ENCODE peak calls at places on chromosomes 16 and 17, in seven cellular contexts. One of them, this sample, is unnamed.
A peak's percentile ranks its signal among the peaks of the same experiment; 100 is the strongest.

GRCh38 chr17:70278846-70279465 is 109.6 kb downstream of the KCNJ2 start:
- DNase-seq in kidney: no peak
- DNase-seq in MM.1S: no peak
- DNase-seq in right cardiac atrium: no peak
- DNase-seq in ascending aorta: no peak
- DNase-seq in esophagus squamous epithelium: no peak
- DNase-seq in colonic mucosa: no peak
- DNase-seq in this sample: no peak

GRCh38 chr17:6638046-6638908 is 2.2 kb downstream of the KIAA0753 start:
- DNase-seq in kidney: no peak
- DNase-seq in MM.1S: no peak
- DNase-seq in right cardiac atrium: peak; percentile 54
- DNase-seq in ascending aorta: no peak
- DNase-seq in esophagus squamous epithelium: no peak
- DNase-seq in colonic mucosa: no peak
- DNase-seq in this sample: no peak

GRCh38 chr17:35243459-35244204 is 760 bp downstream of the SLFN5 start:
- DNase-seq in kidney: peak; percentile 78
- DNase-seq in MM.1S: peak; percentile 15
- DNase-seq in right cardiac atrium: peak; percentile 70
- DNase-seq in ascending aorta: peak; percentile 48
- DNase-seq in esophagus squamous epithelium: no peak
- DNase-seq in colonic mucosa: peak; percentile 34
- DNase-seq in this sample: peak; percentile 47

GRCh38 chr16:83967091-83967490 is 953 bp upstream of the NECAB2 start:
- DNase-seq in kidney: no peak
- DNase-seq in MM.1S: no peak
- DNase-seq in right cardiac atrium: no peak
- DNase-seq in ascending aorta: no peak
- DNase-seq in esophagus squamous epithelium: no peak
- DNase-seq in colonic mucosa: no peak
- DNase-seq in this sample: no peak

GRCh38 chr16:1289480-1289872 is 20.0 kb upstream of the UBE2I start:
- DNase-seq in kidney: no peak
- DNase-seq in MM.1S: no peak
- DNase-seq in right cardiac atrium: peak; percentile 32
- DNase-seq in ascending aorta: no peak
- DNase-seq in esophagus squamous epithelium: no peak
- DNase-seq in colonic mucosa: no peak
- DNase-seq in this sample: no peak

GRCh38 chr17:3574231-3574630 is 16.6 kb upstream of the TRPV3 start:
- DNase-seq in kidney: peak; percentile 48
- DNase-seq in MM.1S: no peak
- DNase-seq in right cardiac atrium: no peak
- DNase-seq in ascending aorta: no peak
- DNase-seq in esophagus squamous epithelium: no peak
- DNase-seq in colonic mucosa: no peak
- DNase-seq in this sample: no peak

GRCh38 chr16:83682126-83682857 is 125.5 kb upstream of the HSBP1 start:
- DNase-seq in kidney: no peak
- DNase-seq in MM.1S: no peak
- DNase-seq in right cardiac atrium: no peak
- DNase-seq in ascending aorta: no peak
- DNase-seq in esophagus squamous epithelium: no peak
- DNase-seq in colonic mucosa: no peak
- DNase-seq in this sample: no peak

GRCh38 chr17:17032131-17032692 is 10.0 kb upstream of the MPRIP start:
- DNase-seq in kidney: peak; percentile 89
- DNase-seq in MM.1S: no peak
- DNase-seq in right cardiac atrium: peak; percentile 89
- DNase-seq in ascending aorta: no peak
- DNase-seq in esophagus squamous epithelium: no peak
- DNase-seq in colonic mucosa: peak; percentile 49
- DNase-seq in this sample: no peak

GRCh38 chr17:82437325-82437668 is 13.3 kb downstream of the CYBC1 start:
- DNase-seq in kidney: no peak
- DNase-seq in MM.1S: no peak
- DNase-seq in right cardiac atrium: no peak
- DNase-seq in ascending aorta: no peak
- DNase-seq in esophagus squamous epithelium: no peak
- DNase-seq in colonic mucosa: no peak
- DNase-seq in this sample: no peak

GRCh38 chr17:66715745-66716156 is 119.2 kb upstream of the CACNG5 start:
- DNase-seq in kidney: no peak
- DNase-seq in MM.1S: peak; percentile 69
- DNase-seq in right cardiac atrium: no peak
- DNase-seq in ascending aorta: no peak
- DNase-seq in esophagus squamous epithelium: no peak
- DNase-seq in colonic mucosa: peak; percentile 46
- DNase-seq in this sample: no peak

GRCh38 chr17:78031435-78031834 is 72.9 kb downstream of the TNRC6C start:
- DNase-seq in kidney: no peak
- DNase-seq in MM.1S: no peak
- DNase-seq in right cardiac atrium: no peak
- DNase-seq in ascending aorta: no peak
- DNase-seq in esophagus squamous epithelium: no peak
- DNase-seq in colonic mucosa: no peak
- DNase-seq in this sample: no peak

GRCh38 chr16:55737318-55737717 is 81.5 kb downstream of the SLC6A2 start:
- DNase-seq in kidney: no peak
- DNase-seq in MM.1S: no peak
- DNase-seq in right cardiac atrium: no peak
- DNase-seq in ascending aorta: no peak
- DNase-seq in esophagus squamous epithelium: no peak
- DNase-seq in colonic mucosa: no peak
- DNase-seq in this sample: no peak

GRCh38 chr16:49528564-49529150 is 155.1 kb downstream of the C16orf78 start:
- DNase-seq in kidney: no peak
- DNase-seq in MM.1S: no peak
- DNase-seq in right cardiac atrium: no peak
- DNase-seq in ascending aorta: no peak
- DNase-seq in esophagus squamous epithelium: no peak
- DNase-seq in colonic mucosa: no peak
- DNase-seq in this sample: no peak

GRCh38 chr17:83136156-83136555 is 56.7 kb downstream of the METRNL start:
- DNase-seq in kidney: peak; percentile 59
- DNase-seq in MM.1S: no peak
- DNase-seq in right cardiac atrium: no peak
- DNase-seq in ascending aorta: no peak
- DNase-seq in esophagus squamous epithelium: no peak
- DNase-seq in colonic mucosa: peak; percentile 13
- DNase-seq in this sample: no peak

GRCh38 chr16:80683646-80684045 is 120.8 kb downstream of the CDYL2 start:
- DNase-seq in kidney: no peak
- DNase-seq in MM.1S: no peak
- DNase-seq in right cardiac atrium: no peak
- DNase-seq in ascending aorta: no peak
- DNase-seq in esophagus squamous epithelium: no peak
- DNase-seq in colonic mucosa: no peak
- DNase-seq in this sample: no peak

GRCh38 chr16:11621539-11621919 is 34.8 kb upstream of the LITAF start:
- DNase-seq in kidney: no peak
- DNase-seq in MM.1S: no peak
- DNase-seq in right cardiac atrium: no peak
- DNase-seq in ascending aorta: no peak
- DNase-seq in esophagus squamous epithelium: no peak
- DNase-seq in colonic mucosa: no peak
- DNase-seq in this sample: peak; percentile 48

GRCh38 chr16:21116148-21116693 is 34.4 kb downstream of the DNAH3 start:
- DNase-seq in kidney: no peak
- DNase-seq in MM.1S: peak; percentile 22
- DNase-seq in right cardiac atrium: no peak
- DNase-seq in ascending aorta: no peak
- DNase-seq in esophagus squamous epithelium: no peak
- DNase-seq in colonic mucosa: no peak
- DNase-seq in this sample: no peak

GRCh38 chr17:74330446-74330845 is 4.4 kb downstream of the KIF19 start:
- DNase-seq in kidney: no peak
- DNase-seq in MM.1S: no peak
- DNase-seq in right cardiac atrium: no peak
- DNase-seq in ascending aorta: no peak
- DNase-seq in esophagus squamous epithelium: no peak
- DNase-seq in colonic mucosa: no peak
- DNase-seq in this sample: no peak

GRCh38 chr16:57235128-57236092 is 9.6 kb upstream of the ARL2BP start:
- DNase-seq in kidney: no peak
- DNase-seq in MM.1S: no peak
- DNase-seq in right cardiac atrium: no peak
- DNase-seq in ascending aorta: no peak
- DNase-seq in esophagus squamous epithelium: no peak
- DNase-seq in colonic mucosa: no peak
- DNase-seq in this sample: no peak

GRCh38 chr16:4535627-4536108 is 2.9 kb downstream of the CDIP1 start:
- DNase-seq in kidney: no peak
- DNase-seq in MM.1S: no peak
- DNase-seq in right cardiac atrium: no peak
- DNase-seq in ascending aorta: no peak
- DNase-seq in esophagus squamous epithelium: no peak
- DNase-seq in colonic mucosa: no peak
- DNase-seq in this sample: no peak

GRCh38 chr16:49189286-49189685 is 92.4 kb downstream of the CBLN1 start:
- DNase-seq in kidney: no peak
- DNase-seq in MM.1S: no peak
- DNase-seq in right cardiac atrium: no peak
- DNase-seq in ascending aorta: no peak
- DNase-seq in esophagus squamous epithelium: no peak
- DNase-seq in colonic mucosa: no peak
- DNase-seq in this sample: no peak

GRCh38 chr16:67936124-67936875 is at the start of gene PSMB10:
- DNase-seq in kidney: peak; percentile 90
- DNase-seq in MM.1S: no peak
- DNase-seq in right cardiac atrium: peak; percentile 82
- DNase-seq in ascending aorta: no peak
- DNase-seq in esophagus squamous epithelium: peak; percentile 35
- DNase-seq in colonic mucosa: peak; percentile 83
- DNase-seq in this sample: no peak

GRCh38 chr16:4660454-4661007 is 32.8 kb upstream of the NUDT16L1 start:
- DNase-seq in kidney: peak; percentile 90
- DNase-seq in MM.1S: no peak
- DNase-seq in right cardiac atrium: peak; percentile 85
- DNase-seq in ascending aorta: no peak
- DNase-seq in esophagus squamous epithelium: no peak
- DNase-seq in colonic mucosa: no peak
- DNase-seq in this sample: peak; percentile 67

GRCh38 chr17:8859029-8859803 is 8.3 kb downstream of the PIK3R6 start:
- DNase-seq in kidney: no peak
- DNase-seq in MM.1S: no peak
- DNase-seq in right cardiac atrium: no peak
- DNase-seq in ascending aorta: no peak
- DNase-seq in esophagus squamous epithelium: no peak
- DNase-seq in colonic mucosa: no peak
- DNase-seq in this sample: no peak

GRCh38 chr17:30376621-30377452 is 1.9 kb upstream of the CPD start:
- DNase-seq in kidney: peak; percentile 75
- DNase-seq in MM.1S: peak; percentile 49
- DNase-seq in right cardiac atrium: peak; percentile 57
- DNase-seq in ascending aorta: no peak
- DNase-seq in esophagus squamous epithelium: no peak
- DNase-seq in colonic mucosa: peak; percentile 34
- DNase-seq in this sample: no peak

GRCh38 chr17:82031303-82031884 is at the start of gene RAC3:
- DNase-seq in kidney: no peak
- DNase-seq in MM.1S: peak; percentile 38
- DNase-seq in right cardiac atrium: no peak
- DNase-seq in ascending aorta: no peak
- DNase-seq in esophagus squamous epithelium: no peak
- DNase-seq in colonic mucosa: no peak
- DNase-seq in this sample: no peak

DNA sequence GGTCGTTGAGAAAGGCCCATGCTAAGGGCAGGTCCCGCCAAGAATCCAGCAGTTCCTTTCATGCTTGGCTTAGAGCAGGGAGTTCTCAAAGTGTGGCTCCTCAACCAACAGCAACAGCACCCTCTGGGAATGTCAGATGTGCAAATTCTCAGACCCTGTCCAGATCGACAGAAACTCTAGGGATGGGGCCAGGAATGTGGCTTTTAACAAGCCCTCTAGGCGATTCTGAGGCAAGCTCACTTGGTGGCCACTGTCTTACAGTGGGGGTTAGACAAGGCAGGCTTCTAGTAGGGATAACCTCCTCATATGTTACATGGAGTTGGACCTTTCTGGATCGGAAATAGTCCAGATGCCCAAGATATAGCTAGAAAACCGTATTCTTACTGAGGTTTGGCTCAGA is 144.8 kb downstream of the ZFHX3 start:
- DNase-seq in kidney: no peak
- DNase-seq in MM.1S: no peak
- DNase-seq in right cardiac atrium: no peak
- DNase-seq in ascending aorta: no peak
- DNase-seq in esophagus squamous epithelium: no peak
- DNase-seq in colonic mucosa: no peak
- DNase-seq in this sample: no peak
- H3K4me1 ChIP-seq in kidney: no peaks in the 10 kb centered on the region
- H3K4me1 ChIP-seq in MM.1S: no peaks in the 10 kb centered on the region
- H3K4me1 ChIP-seq in right cardiac atrium: no peaks in the 10 kb centered on the region
- H3K4me1 ChIP-seq in ascending aorta: no peaks in the 10 kb centered on the region
- H3K4me1 ChIP-seq in esophagus squamous epithelium: peaks cover under 1% of the 10 kb centered on the region
- H3K4me1 ChIP-seq in colonic mucosa: no peaks in the 10 kb centered on the region
- H3K4me1 ChIP-seq in this sample: no peaks in the 10 kb centered on the region

GRCh38 chr17:80729016-80729415 is 184.4 kb downstream of the RPTOR start:
- DNase-seq in kidney: no peak
- DNase-seq in MM.1S: no peak
- DNase-seq in right cardiac atrium: no peak
- DNase-seq in ascending aorta: no peak
- DNase-seq in esophagus squamous epithelium: no peak
- DNase-seq in colonic mucosa: no peak
- DNase-seq in this sample: no peak
- H3K4me1 ChIP-seq in kidney: peaks cover 4% of the 10 kb centered on the region
- H3K4me1 ChIP-seq in MM.1S: no peaks in the 10 kb centered on the region
- H3K4me1 ChIP-seq in right cardiac atrium: no peaks in the 10 kb centered on the region
- H3K4me1 ChIP-seq in ascending aorta: no peaks in the 10 kb centered on the region
- H3K4me1 ChIP-seq in esophagus squamous epithelium: peaks cover 19% of the 10 kb centered on the region
- H3K4me1 ChIP-seq in colonic mucosa: no peaks in the 10 kb centered on the region
- H3K4me1 ChIP-seq in this sample: peaks cover 17% of the 10 kb centered on the region

GRCh38 chr16:89346869-89347268 is 129.4 kb downstream of the ZNF778 start:
- DNase-seq in kidney: peak; percentile 50
- DNase-seq in MM.1S: no peak
- DNase-seq in right cardiac atrium: no peak
- DNase-seq in ascending aorta: no peak
- DNase-seq in esophagus squamous epithelium: no peak
- DNase-seq in colonic mucosa: no peak
- DNase-seq in this sample: no peak
- H3K4me1 ChIP-seq in kidney: peaks cover 21% of the 10 kb centered on the region
- H3K4me1 ChIP-seq in MM.1S: no peaks in the 10 kb centered on the region
- H3K4me1 ChIP-seq in right cardiac atrium: peaks cover 12% of the 10 kb centered on the region
- H3K4me1 ChIP-seq in ascending aorta: no peaks in the 10 kb centered on the region
- H3K4me1 ChIP-seq in esophagus squamous epithelium: peaks cover 74% of the 10 kb centered on the region
- H3K4me1 ChIP-seq in colonic mucosa: peaks cover 17% of the 10 kb centered on the region
- H3K4me1 ChIP-seq in this sample: peaks cover 66% of the 10 kb centered on the region

DNA sequence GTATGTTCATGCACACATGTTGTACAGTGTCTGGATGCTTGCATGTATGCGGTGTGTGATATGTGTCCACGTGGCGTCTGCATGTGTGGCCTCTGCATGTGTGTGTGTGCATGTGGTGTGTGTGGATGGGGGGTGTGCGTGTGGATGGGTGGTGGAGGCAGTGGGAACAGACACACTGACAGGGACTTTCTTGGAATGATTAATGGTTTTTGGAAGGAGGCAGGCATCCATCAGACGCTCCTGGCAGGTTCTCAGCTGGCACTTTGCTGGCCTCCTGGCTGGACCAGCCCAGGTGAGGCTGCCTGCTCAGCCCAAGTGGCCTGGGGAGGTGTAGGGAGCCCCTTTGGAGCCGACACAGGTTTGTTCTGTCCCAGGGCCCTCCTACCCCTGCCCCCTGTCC is 121.2 kb upstream of the CIBAR2 start:
- DNase-seq in kidney: no peak
- DNase-seq in MM.1S: no peak
- DNase-seq in right cardiac atrium: no peak
- DNase-seq in ascending aorta: no peak
- DNase-seq in esophagus squamous epithelium: no peak
- DNase-seq in colonic mucosa: no peak
- DNase-seq in this sample: no peak
- H3K4me1 ChIP-seq in kidney: peaks cover 17% of the 10 kb centered on the region
- H3K4me1 ChIP-seq in MM.1S: no peaks in the 10 kb centered on the region
- H3K4me1 ChIP-seq in right cardiac atrium: peaks cover 6% of the 10 kb centered on the region
- H3K4me1 ChIP-seq in ascending aorta: peaks cover 20% of the 10 kb centered on the region
- H3K4me1 ChIP-seq in esophagus squamous epithelium: peaks cover 69% of the 10 kb centered on the region
- H3K4me1 ChIP-seq in colonic mucosa: no peaks in the 10 kb centered on the region
- H3K4me1 ChIP-seq in this sample: no peaks in the 10 kb centered on the region

This sample was measured in CD4-positive, CD25-positive, alpha-beta regulatory T cell.